ENCODE peak calls at places on chromosomes 16 and 17, in nine cellular contexts. J is H9, V is stomach, N is lower lobe of right lung, P is AG04450, F is uterus, S is PC-9, O is neural progenitor cell, Y is HL-60. Q is an unnamed sample. For H3K27me3, the result is how much of the 10 kb centered on the place peaks cover.

GRCh38 chr16:11312718-11313492 is 31.8 kb upstream of the PRM1 start:
- DNase-seq in J (peak), V (peak), N (no peak), P (no peak), F (peak), S (peak), O (no peak), Y (no peak), Q (no peak)

GRCh38 chr17:44911133-44912001 is 3.9 kb downstream of the GFAP start:
- DNase-seq in J (peak), V (peak), N (peak), P (no peak), F (peak), S (peak), O (peak), Y (peak), Q (peak)

GRCh38 chr16:66695474-66695934 is 1.0 kb downstream of the CMTM4 start:
- DNase-seq in J (no peak), V (no peak), N (no peak), P (no peak), F (no peak), S (no peak), O (no peak), Y (no peak), Q (peak)

GRCh38 chr16:67346328-67346727 is 19.7 kb downstream of the LRRC36 start:
- DNase-seq in J (no peak), V (peak), N (no peak), P (no peak), F (no peak), S (peak), O (no peak), Y (no peak), Q (no peak)

GRCh38 chr17:17351901-17352781 is 49.0 kb downstream of the NT5M start:
- DNase-seq in J (peak), V (peak), N (no peak), P (no peak), F (no peak), S (no peak), O (no peak), Y (no peak), Q (peak)

GRCh38 chr17:76071497-76072148 is 694 bp downstream of the SRP68 start:
- DNase-seq in J (no peak), V (no peak), N (no peak), P (no peak), F (no peak), S (no peak), O (no peak), Y (no peak), Q (no peak)

GRCh38 chr16:59719121-59719520 is 985.0 kb upstream of the GOT2 start:
- DNase-seq in J (no peak), V (no peak), N (no peak), P (no peak), F (no peak), S (no peak), O (no peak), Y (no peak), Q (no peak)

GRCh38 chr17:3964203-3965122 is at the start of gene ATP2A3:
- DNase-seq in J (no peak), V (peak), N (peak), P (no peak), F (no peak), S (no peak), O (peak), Y (no peak), Q (no peak)

GRCh38 chr17:71458322-71458721 is 662.5 kb upstream of the SOX9 start:
- DNase-seq in J (no peak), V (no peak), N (no peak), P (no peak), F (no peak), S (no peak), O (no peak), Y (no peak), Q (no peak)

GRCh38 chr17:8249621-8250020 is 532 bp downstream of the PFAS start:
- DNase-seq in J (no peak), V (no peak), N (no peak), P (no peak), F (no peak), S (no peak), O (no peak), Y (no peak), Q (no peak)

GRCh38 chr17:51373489-51374194 is 113.3 kb downstream of the UTP18 start:
- DNase-seq in J (peak), V (no peak), N (no peak), P (no peak), F (no peak), S (no peak), O (no peak), Y (no peak), Q (no peak)
- H3K27ac ChIP-seq in J (peak), V (no peak), N (no peak), P (no peak), F (no peak), S (no peak), O (no peak), Y (no peak), Q (no peak)

GRCh38 chr17:47717261-47717697 is 15.8 kb upstream of the TBX21 start:
- DNase-seq in J (no peak), V (no peak), N (no peak), P (no peak), F (no peak), S (no peak), O (no peak), Y (no peak), Q (no peak)

GRCh38 chr17:47717845-47718621 is 15.0 kb upstream of the TBX21 start:
- DNase-seq in J (no peak), V (no peak), N (no peak), P (no peak), F (no peak), S (no peak), O (no peak), Y (no peak), Q (no peak)

GRCh38 chr17:47714773-47715396 is 18.2 kb upstream of the TBX21 start:
- DNase-seq in J (no peak), V (no peak), N (no peak), P (no peak), F (no peak), S (no peak), O (no peak), Y (no peak), Q (no peak)

GRCh38 chr17:47715669-47716325 is 17.2 kb upstream of the TBX21 start:
- DNase-seq in J (no peak), V (no peak), N (no peak), P (no peak), F (no peak), S (no peak), O (no peak), Y (no peak), Q (no peak)

GRCh38 chr17:47716381-47716780 is 16.7 kb upstream of the TBX21 start:
- DNase-seq in J (no peak), V (no peak), N (no peak), P (no peak), F (no peak), S (no peak), O (no peak), Y (no peak), Q (no peak)
- H3K27me3 ChIP-seq in J (under half), V (under half), N (under half), P (half or more), F (under half), S (under half), O (under half), Y (under half), Q (half or more)

GRCh38 chr16:31074814-31075183 is 577 bp downstream of the ZNF646 start:
- DNase-seq in J (no peak), V (no peak), N (no peak), P (no peak), F (no peak), S (no peak), O (no peak), Y (no peak), Q (no peak)

GRCh38 chr16:31072540-31073072 is 1.4 kb downstream of the ZNF668 start:
- DNase-seq in J (no peak), V (no peak), N (no peak), P (no peak), F (no peak), S (no peak), O (peak), Y (peak), Q (no peak)

GRCh38 chr16:31073823-31074072 is 292 bp downstream of the ZNF668 start:
- DNase-seq in J (no peak), V (no peak), N (no peak), P (no peak), F (no peak), S (no peak), O (no peak), Y (no peak), Q (no peak)

GRCh38 chr16:31073073-31073822 is 792 bp downstream of the ZNF668 start:
- DNase-seq in J (peak), V (peak), N (peak), P (peak), F (peak), S (peak), O (peak), Y (peak), Q (peak)

GRCh38 chr16:31074073-31074813 is at the start of the genes ZNF646 and ZNF668:
- DNase-seq in J (peak), V (peak), N (peak), P (peak), F (peak), S (peak), O (peak), Y (peak), Q (peak)
- H3K27ac ChIP-seq in J (no peak), V (peak), N (peak), P (peak), F (peak), S (peak), O (peak), Y (peak), Q (peak)

DNA sequence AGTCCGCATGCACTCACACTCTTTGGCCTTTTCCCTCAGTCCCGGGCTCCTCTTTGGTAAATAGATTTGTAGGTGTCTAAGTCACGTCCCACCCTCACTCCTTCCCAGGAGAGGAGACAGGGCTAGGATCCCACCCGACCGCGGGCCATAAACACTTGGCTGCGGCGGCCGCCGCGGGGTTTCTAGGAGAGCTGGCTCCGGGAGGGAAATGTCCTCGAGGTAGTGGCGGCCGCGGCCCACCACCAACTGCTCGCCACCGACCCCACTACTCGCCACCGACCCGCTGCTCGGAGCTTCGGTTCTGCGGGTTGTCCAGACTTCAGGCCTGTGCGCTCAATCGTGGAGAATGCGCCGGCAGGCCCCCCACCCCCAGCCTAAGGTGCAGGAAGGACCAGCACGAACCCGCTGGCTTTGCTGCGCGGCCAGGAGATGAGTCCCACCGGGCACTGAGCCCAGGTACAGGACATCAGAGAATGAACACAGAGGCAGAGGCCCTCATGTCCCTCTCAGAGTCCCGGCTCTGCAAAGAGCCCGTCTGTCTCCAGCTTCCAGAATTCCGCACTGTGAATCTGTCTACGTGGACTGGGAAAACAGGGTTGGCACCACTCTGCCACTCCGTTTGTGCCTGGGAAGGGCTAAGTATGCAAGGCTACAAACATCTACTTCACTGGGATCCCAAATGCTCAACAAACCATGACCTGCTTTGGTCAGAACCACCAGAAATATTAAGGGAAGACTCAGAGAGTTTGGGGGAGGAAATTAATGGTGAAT is 2.5 kb downstream of the PRAC2 start:
- DNase-seq in J (no peak), V (no peak), N (no peak), P (no peak), F (no peak), S (no peak), O (no peak), Y (no peak), Q (no peak)
- H3K27me3 ChIP-seq in J (half or more), V (half or more), N (half or more), P (half or more), F (half or more), S (half or more), O (half or more), Y (half or more), Q (under half)

GRCh38 chr17:27571563-27572129 is 59.3 kb upstream of the LGALS9 start:
- DNase-seq in J (no peak), V (no peak), N (no peak), P (no peak), F (no peak), S (no peak), O (no peak), Y (no peak), Q (no peak)
- H3K27ac ChIP-seq in J (no peak), V (no peak), N (no peak), P (no peak), F (no peak), S (no peak), O (no peak), Y (no peak), Q (no peak)

DNA sequence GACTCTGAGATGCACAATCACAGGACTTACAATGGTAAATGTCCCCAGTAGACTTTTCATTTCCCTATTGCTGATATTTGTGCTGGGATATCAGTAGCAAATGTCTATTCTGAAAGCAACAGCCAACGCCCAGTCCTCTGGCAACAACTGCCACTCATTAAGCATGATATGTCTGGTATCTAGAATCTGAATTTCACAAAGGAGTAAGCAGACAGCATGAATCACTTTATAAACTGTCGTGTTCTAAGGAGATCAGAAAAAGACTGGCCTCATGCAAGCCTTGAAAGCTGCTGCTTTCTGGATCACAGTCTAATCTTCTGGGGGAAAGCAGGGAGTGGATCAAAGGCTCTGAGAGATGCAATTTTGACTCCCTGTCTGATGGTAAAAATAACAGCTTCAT is 153.1 kb upstream of the NOG start:
- DNase-seq in J (no peak), V (no peak), N (no peak), P (no peak), F (no peak), S (no peak), O (no peak), Y (no peak), Q (no peak)
- H3K27me3 ChIP-seq in J (under half), V (under half), N (under half), P (under half), F (under half), S (under half), O (under half), Y (under half), Q (under half)

Q was measured in tibial artery.